ENCODE peak calls at places on chromosome 9, in eight cellular contexts. G is IMR-90, V is spleen, C is suprapubic skin, Q is tibial nerve, A is GM12878, I is transverse colon, R is HCT116. M is an unnamed sample. For H3K4me1, the result is how much of the 10 kb centered on the place peaks cover.

GRCh38 chr9:112012026-112012902 is 115.7 kb downstream of the UGCG start:
- DNase-seq in R (peak), Q (no peak), C (peak), A (peak), G (peak), I (peak), V (no peak), M (peak)

GRCh38 chr9:37923796-37924430 is 20.0 kb upstream of the SLC25A51 start:
- DNase-seq in V (peak), C (peak), R (no peak), G (no peak), Q (no peak), I (no peak), A (no peak), M (no peak)

GRCh38 chr9:26725573-26725972 is 167.0 kb downstream of the CAAP1 start:
- DNase-seq in V (no peak), I (no peak), C (no peak), A (no peak), R (no peak), Q (no peak), G (no peak), M (no peak)

GRCh38 chr9:117772960-117773359 is 68.8 kb downstream of the TLR4 start:
- DNase-seq in Q (no peak), A (no peak), V (no peak), I (peak), G (no peak), C (no peak), R (no peak), M (no peak)

GRCh38 chr9:69963728-69964127 is 79.9 kb upstream of the MAMDC2 start:
- DNase-seq in R (no peak), A (no peak), I (no peak), C (no peak), Q (no peak), V (no peak), G (no peak), M (no peak)

GRCh38 chr9:20197976-20198685 is 409.3 kb upstream of the SLC24A2 start:
- DNase-seq in V (no peak), R (no peak), C (no peak), Q (no peak), I (peak), G (no peak), A (no peak), M (no peak)

GRCh38 chr9:121499427-121500164 is at the start of gene GGTA1:
- DNase-seq in V (peak), C (peak), I (peak), Q (peak), R (no peak), G (peak), A (no peak), M (peak)

GRCh38 chr9:89358376-89358775 is 40.1 kb downstream of the SECISBP2 start:
- DNase-seq in A (no peak), V (no peak), Q (no peak), C (no peak), I (no peak), R (no peak), G (no peak), M (no peak)

GRCh38 chr9:82797539-82797938 is 265.4 kb downstream of the RASEF start:
- DNase-seq in R (no peak), C (no peak), A (no peak), V (no peak), G (no peak), Q (no peak), I (peak), M (no peak)

GRCh38 chr9:120383999-120384924 is 195.7 kb downstream of the CDK5RAP2 start:
- DNase-seq in V (peak), I (peak), G (peak), R (no peak), A (no peak), Q (no peak), C (no peak), M (peak)

GRCh38 chr9:111483419-111483861 is 743 bp downstream of the ECPAS start:
- DNase-seq in V (no peak), A (no peak), G (no peak), C (no peak), R (no peak), Q (peak), I (peak), M (no peak)

GRCh38 chr9:6007770-6008168 is 7.7 kb downstream of the RANBP6 start:
- DNase-seq in C (peak), I (peak), A (no peak), R (peak), Q (peak), G (peak), V (peak), M (peak)

GRCh38 chr9:34689512-34689911 is 1.6 kb downstream of the CCL19 start:
- DNase-seq in Q (no peak), V (no peak), G (no peak), I (no peak), A (no peak), R (no peak), C (no peak), M (no peak)

GRCh38 chr9:83698976-83699585 is 8.7 kb downstream of the UBQLN1 start:
- DNase-seq in C (no peak), I (no peak), A (no peak), G (no peak), V (no peak), Q (no peak), R (no peak), M (no peak)

GRCh38 chr9:32378496-32378895 is 5.9 kb upstream of the ACO1 start:
- DNase-seq in G (peak), R (peak), Q (no peak), I (no peak), V (no peak), C (no peak), A (peak), M (no peak)

GRCh38 chr9:6962164-6962563 is 204.4 kb downstream of the KDM4C start:
- DNase-seq in I (no peak), R (no peak), V (no peak), A (no peak), Q (no peak), C (no peak), G (no peak), M (no peak)

GRCh38 chr9:14652729-14653377 is 40.4 kb downstream of the ZDHHC21 start:
- DNase-seq in Q (no peak), I (no peak), C (no peak), A (no peak), R (no peak), G (peak), V (no peak), M (no peak)
- TF ChIP-seq CTCF in Q (no peak), I (peak), C (no peak), A (peak), R (peak), G (peak), V (no peak), M (peak)

DNA sequence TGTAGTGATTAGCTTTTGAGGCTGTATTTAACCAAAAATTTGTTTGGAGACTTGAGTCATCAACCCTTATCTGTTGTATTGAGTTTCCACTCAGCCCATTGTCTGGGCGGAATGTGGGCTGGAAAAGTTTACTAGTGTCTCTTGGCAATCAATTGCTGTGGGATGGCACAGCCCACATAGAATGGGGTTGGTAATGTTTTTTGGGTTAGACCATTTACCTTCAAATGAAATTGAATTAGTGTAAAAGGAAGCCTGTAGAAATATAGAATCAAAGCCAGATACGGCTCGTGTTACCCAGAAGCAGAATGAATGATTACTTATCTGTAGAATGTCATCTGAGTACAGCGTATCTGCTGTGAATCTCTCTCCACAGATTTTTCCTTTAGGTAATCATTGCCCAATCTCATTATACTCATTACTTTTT is 142.9 kb downstream of the AOPEP start:
- DNase-seq in I (no peak), R (no peak), C (no peak), G (peak), Q (no peak), A (no peak), V (no peak), M (no peak)
- H3K4me1 ChIP-seq in I (under half), R (half or more), C (half or more), G (under half), Q (under half), A (under half), V (half or more), M (under half)

GRCh38 chr9:130444565-130445221 is at the start of gene ASS1:
- DNase-seq in Q (no peak), C (no peak), I (peak), R (no peak), A (no peak), V (no peak), G (no peak), M (peak)
- TF ChIP-seq POLR2A in Q (no peak), C (peak), I (peak), R (no peak), A (no peak), V (no peak), G (no peak), M (peak)

DNA sequence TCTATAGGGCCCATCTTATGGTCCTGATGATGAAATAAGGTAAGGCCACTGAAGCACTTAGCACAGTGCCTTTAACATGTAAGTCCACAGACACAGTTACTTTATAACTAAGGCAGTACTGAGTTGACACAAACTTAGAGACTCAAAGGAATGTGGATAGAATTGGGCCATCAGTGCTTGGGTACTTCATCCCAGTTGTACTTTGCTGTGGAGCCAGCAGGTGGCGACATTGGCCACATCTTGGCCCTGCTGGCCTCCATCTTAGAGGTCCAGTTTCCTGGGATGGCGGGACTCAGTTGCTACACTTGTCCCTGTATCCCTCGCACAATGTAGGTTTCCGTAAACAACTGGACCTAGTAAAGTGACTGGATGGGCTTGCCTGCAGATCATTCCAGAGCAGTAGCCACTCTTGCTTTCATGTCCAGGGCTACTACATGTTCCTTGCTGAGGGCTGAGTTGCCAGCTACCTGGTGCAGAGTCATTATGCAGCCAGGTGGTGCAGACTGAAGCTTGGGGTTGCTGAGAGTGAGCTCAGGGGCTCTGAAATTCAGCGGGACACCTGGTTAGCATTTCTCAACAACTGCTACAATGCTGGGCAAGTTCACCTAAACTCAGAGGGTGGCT is 10.6 kb downstream of the MTAP start:
- DNase-seq in R (no peak), Q (peak), A (no peak), G (peak), C (peak), I (peak), V (peak), M (no peak)
- TF ChIP-seq CTCF in R (peak), Q (peak), A (peak), G (peak), C (peak), I (peak), V (peak), M (peak)

DNA sequence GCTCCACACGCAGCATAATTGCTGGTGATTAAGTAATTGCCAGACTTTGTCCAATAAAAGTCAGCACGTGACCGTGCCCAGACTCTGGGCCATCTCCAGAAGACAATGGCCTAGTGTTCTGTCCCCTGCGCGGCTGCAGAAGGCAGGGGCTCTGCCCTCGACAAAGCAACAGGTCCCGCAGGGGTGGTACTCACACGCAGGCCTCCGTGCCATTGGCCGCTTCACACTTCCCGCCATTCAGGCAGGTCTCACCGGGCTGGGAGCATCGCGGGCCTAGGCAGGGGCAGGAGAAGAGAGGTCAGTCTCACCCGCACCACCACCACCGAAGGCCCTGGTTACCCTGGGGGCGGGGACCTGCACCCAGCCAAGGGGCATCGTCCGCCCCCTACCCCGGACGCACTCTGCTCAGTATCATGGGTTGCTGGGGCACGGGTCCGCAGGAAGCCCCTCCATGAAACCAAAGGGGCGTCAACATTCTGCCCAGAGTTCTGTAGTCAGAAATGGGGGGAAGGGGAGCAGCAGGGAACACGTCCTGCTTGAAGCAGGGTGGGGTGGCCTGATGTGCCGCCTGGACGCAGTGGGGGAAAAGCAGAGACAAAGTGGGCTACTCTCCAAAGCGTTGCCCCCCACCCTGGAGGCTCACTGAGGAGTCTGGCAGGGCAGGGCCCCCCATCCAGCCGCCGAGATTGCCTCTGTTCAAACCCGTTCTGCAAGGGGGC is 1.9 kb downstream of the NOTCH1 start:
- DNase-seq in Q (peak), I (peak), C (no peak), G (no peak), V (peak), R (no peak), A (no peak), M (peak)
- H3K4me1 ChIP-seq in Q (under half), I (half or more), C (half or more), G (under half), V (half or more), R (half or more), A (under half), M (half or more)

GRCh38 chr9:129110740-129111142 is at the start of gene CRAT:
- DNase-seq in G (peak), R (peak), V (peak), A (peak), Q (peak), I (peak), C (peak), M (peak)
- TF ChIP-seq POLR2A in G (peak), R (peak), V (peak), A (peak), Q (peak), I (peak), C (peak), M (peak)

GRCh38 chr9:93431498-93432105 is 19.9 kb upstream of the FAM120A start:
- DNase-seq in R (no peak), C (no peak), G (no peak), A (no peak), V (no peak), I (no peak), Q (no peak), M (no peak)

GRCh38 chr9:93422987-93423386 is 28.5 kb upstream of the FAM120A start:
- DNase-seq in I (no peak), V (no peak), G (peak), C (no peak), R (no peak), A (no peak), Q (no peak), M (no peak)

GRCh38 chr9:93432964-93433363 is 18.5 kb upstream of the FAM120A start:
- DNase-seq in R (no peak), I (no peak), C (no peak), A (no peak), G (no peak), V (no peak), Q (no peak), M (no peak)

DNA sequence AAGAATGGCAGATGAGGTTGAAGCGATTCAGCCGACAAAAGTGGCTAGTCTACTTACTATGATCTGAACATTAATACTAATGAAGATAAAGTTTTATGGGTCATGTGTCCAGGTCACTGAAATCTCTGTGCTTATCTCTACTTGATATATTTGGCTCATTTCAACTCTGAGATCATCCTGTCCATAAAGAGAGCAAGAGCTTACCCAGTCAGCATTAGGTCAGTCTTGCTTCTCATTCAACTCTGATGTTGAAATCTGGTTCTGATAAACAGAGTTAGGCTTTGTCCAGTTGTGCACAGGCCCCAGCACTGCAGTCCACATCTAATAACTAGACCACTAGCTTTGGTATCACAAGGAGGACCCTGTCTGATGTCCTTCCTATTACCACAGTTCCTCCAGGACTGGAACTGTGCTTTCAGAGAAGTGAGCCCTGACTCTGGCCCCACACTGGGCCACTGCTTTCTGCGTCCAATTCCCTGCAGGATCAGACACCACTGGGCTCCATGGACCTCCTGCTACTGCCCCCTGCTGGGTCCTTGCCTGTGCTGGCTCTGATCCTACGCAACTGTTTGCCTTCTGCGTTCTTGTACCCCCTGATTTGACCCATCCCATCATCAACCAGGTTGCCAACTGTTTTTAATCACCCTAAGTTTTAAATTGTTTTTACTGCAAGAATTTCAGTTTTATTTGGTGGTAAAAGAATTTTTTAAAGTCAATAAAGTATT is 23.7 kb upstream of the FAM120A start:
- DNase-seq in Q (no peak), V (no peak), G (no peak), C (no peak), R (no peak), A (no peak), I (peak), M (peak)
- TF ChIP-seq CTCF in Q (no peak), V (no peak), G (no peak), C (no peak), R (peak), A (peak), I (peak), M (peak)

DNA sequence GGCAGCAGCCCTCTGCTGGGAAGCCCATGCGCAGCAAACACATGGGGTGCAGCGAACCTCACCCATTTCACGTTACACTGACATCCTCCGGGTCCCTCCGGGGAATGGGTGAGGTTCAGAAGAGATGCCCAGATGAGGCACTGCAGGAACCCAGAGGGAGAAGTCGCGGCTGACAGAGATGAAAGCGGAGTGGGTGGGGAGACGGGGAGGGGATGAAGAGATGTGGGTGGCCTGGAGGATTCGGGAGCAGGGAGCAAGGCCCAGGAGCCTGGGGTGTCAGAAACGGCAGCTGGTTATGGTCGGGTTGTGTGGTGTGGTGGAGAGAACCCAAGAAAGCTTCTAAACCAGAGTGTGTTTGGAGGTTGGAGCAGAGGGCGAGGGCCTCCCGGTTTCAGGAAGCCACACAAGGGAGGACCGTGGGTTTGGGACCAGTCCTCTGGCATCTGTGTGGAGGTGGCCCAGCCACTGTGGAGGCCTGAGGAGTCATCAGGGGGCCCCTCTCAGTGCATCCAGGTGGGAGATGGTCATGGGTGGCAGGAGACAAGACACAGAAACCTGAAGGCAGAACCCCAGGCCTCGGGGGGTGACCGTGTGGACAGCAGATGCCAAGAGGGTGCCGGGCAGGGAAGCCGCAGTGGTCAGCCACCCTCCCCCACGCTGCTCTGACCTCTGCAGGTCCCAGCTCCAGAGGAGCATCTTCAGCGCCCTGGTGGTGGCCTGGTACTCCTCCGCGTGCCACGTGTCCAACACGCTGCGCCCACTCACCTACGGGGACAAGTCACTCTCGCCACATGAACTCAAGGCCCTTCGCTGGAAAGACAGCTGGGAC is 8.6 kb downstream of the UCK1 start:
- DNase-seq in V (no peak), C (no peak), A (no peak), I (no peak), G (no peak), Q (no peak), R (no peak), M (no peak)
- H3K4me1 ChIP-seq in V (under half), C (under half), A (under half), I (under half), G (under half), Q (under half), R (under half), M (under half)

DNA sequence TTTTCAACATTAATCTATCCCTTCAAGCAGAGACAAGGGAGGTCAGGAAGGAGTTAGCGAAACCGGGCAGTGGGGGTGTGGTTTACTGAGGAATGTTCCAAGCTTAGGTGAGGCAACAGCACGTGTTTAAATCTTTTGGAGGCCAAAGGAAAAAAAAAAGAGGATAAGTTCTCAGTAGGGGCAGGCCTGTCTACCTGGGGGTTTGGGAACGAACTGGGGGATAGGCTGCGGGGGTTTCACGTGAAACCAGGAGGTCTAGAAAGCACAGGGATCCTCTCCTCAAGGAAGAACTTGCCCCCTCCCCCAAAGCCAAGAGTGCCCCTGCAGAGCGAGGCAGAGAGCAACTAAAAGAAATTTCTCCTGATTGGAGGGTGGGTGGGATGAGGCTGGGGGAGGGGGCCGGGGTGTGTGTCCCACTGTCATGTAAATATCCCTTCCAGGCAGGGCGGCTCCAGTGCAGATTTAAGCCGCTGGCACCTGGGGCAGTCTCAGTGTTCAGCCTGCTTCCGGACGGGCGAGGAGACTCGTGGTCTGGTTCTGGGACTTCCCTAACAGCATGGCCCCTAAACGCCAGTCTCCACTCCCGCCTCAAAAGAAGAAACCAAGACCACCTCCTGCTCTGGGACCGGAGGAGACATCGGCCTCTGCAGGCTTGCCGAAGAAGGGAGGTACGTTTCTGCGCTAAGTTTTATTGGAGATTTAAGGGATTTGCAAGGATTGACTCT is 5.5 kb upstream of the SET start:
- DNase-seq in R (no peak), V (peak), G (peak), Q (no peak), C (peak), I (peak), A (no peak), M (no peak)
- TF ChIP-seq POLR2A in R (no peak), V (no peak), G (no peak), Q (no peak), C (no peak), I (no peak), A (peak), M (no peak)

GRCh38 chr9:119357697-119358096 is 11.5 kb downstream of the BRINP1 start:
- DNase-seq in R (no peak), V (no peak), Q (no peak), C (no peak), A (no peak), G (no peak), I (no peak), M (no peak)
- TF ChIP-seq CTCF in R (no peak), V (no peak), Q (no peak), C (no peak), A (no peak), G (no peak), I (no peak), M (no peak)

M was measured in upper lobe of left lung.